ENCODE peak calls at places on chromosomes 6 and 20, in eight cellular contexts. M is A549, L is SK-N-SH, Y is Panc1, E is GM23338, U is HCT116, J is K562, P is GM12878. O is an unnamed sample.

GRCh38 chr6:25404693-25405169 is 125.6 kb downstream of the CARMIL1 start:
- DNase-seq in P (peak), M (no peak), J (no peak), Y (no peak), L (no peak), U (no peak), E (no peak), O (no peak)

GRCh38 chr6:139882977-139883728 is 508.7 kb upstream of the CITED2 start:
- DNase-seq in P (no peak), L (no peak), E (no peak), M (no peak), J (no peak), U (no peak), Y (no peak), O (no peak)

GRCh38 chr20:32474967-32475819 is 109.9 kb downstream of the NOL4L start:
- DNase-seq in U (no peak), P (no peak), Y (no peak), L (peak), J (peak), M (peak), E (peak), O (no peak)

GRCh38 chr20:20495719-20496474 is 128.0 kb downstream of the INSM1 start:
- DNase-seq in E (no peak), L (no peak), P (no peak), J (no peak), U (no peak), M (no peak), Y (no peak), O (no peak)

GRCh38 chr6:30360139-30360538 is 15.2 kb downstream of the RPP21 start:
- DNase-seq in Y (no peak), P (no peak), J (no peak), L (no peak), E (peak), U (no peak), M (no peak), O (no peak)

GRCh38 chr20:37365760-37366638 is 20.1 kb downstream of the SRC start:
- DNase-seq in U (no peak), M (no peak), L (no peak), Y (no peak), P (peak), J (no peak), E (no peak), O (peak)

GRCh38 chr6:12126051-12126450 is 113.9 kb downstream of the HIVEP1 start:
- DNase-seq in L (no peak), Y (no peak), E (no peak), U (no peak), M (no peak), P (no peak), J (no peak), O (no peak)

GRCh38 chr6:146420255-146420654 is 123.4 kb upstream of the RAB32 start:
- DNase-seq in E (no peak), P (no peak), L (no peak), J (no peak), M (no peak), Y (no peak), U (no peak), O (no peak)

GRCh38 chr6:137389150-137389664 is 105.0 kb downstream of the OLIG3 start:
- DNase-seq in E (no peak), M (no peak), U (no peak), Y (no peak), L (no peak), J (peak), P (peak), O (peak)

GRCh38 chr6:41257369-41258195 is 28.9 kb downstream of the TREM1 start:
- DNase-seq in M (no peak), E (no peak), P (no peak), Y (no peak), J (no peak), L (no peak), U (no peak), O (no peak)

GRCh38 chr20:47178851-47179250 is 177.6 kb downstream of the ZMYND8 start:
- DNase-seq in Y (no peak), E (no peak), J (no peak), P (no peak), M (no peak), L (no peak), U (no peak), O (no peak)

GRCh38 chr6:20438462-20439070 is 36.9 kb downstream of the E2F3 start:
- DNase-seq in L (no peak), M (no peak), Y (no peak), P (no peak), U (no peak), E (no peak), J (no peak), O (no peak)

GRCh38 chr6:67615796-67616195 is 1019.3 kb upstream of the ADGRB3 start:
- DNase-seq in M (no peak), L (no peak), U (no peak), J (no peak), Y (no peak), P (no peak), E (no peak), O (no peak)

GRCh38 chr6:41055149-41055548 is 2.1 kb downstream of the APOBEC2 start:
- DNase-seq in M (no peak), J (no peak), E (no peak), Y (no peak), U (no peak), P (no peak), L (no peak), O (no peak)

GRCh38 chr6:15389759-15390723 is 144.2 kb downstream of the JARID2 start:
- DNase-seq in U (peak), L (peak), Y (peak), P (peak), J (peak), E (peak), M (peak), O (no peak)

DNA sequence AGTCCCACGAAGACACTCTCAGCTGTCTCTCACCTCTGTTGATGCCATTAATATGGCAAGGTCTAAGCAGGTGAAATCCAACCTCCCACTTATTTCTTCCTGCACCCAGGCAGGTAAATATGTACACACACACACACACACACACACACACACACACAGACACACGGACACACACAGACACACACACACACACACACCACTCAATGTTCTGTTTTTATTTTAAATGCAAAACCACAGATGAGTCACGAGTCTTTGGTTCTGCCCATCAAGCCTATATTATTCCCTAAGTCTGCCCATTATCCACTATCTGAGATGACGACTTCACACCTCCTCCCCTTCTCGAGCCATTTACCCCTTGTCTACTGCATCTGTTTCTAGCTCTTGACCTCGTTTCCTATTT is 344.7 kb downstream of the CDH26 start:
- DNase-seq in M (no peak), Y (no peak), L (no peak), U (no peak), E (no peak), J (no peak), P (no peak), O (no peak)
- TF ChIP-seq CTCF in M (no peak), Y (no peak), L (no peak), U (no peak), E (no peak), J (no peak), P (no peak), O (no peak)

DNA sequence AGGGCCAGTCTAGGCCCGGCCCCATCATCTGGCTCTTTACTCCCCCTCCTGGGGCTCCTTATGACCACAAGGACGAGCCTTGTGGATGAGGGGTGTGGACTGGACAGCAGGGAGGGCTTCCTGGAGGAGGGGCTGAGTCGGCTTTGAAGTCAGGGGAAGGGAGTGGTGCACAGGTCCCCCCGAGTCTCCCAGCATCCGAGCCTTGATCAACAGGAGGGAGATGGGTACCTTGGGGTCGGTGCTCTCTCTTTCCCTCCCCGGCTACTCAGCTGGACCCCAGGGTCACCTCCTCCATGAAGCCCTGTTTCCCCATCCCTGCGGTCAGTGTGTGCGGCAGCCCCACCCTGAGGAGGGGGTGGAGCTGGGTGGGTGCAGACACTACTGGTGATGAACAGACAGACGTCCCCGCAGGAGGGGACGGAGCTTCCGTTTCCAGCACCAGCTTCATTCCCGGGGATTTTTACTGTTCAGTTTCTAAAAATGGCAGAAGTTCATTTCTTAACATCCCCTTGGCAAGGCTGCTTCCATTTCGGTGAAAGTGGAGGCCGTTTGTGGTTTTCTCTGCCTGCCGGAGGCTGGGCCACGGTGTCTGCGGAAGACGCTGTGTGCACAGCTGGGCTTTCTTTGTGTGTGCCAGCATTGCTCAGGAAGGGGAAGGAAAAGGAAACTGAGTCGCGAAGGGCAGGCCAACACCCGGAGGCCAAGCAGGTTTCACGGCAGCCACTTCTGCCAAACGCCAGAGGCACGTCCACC is 19.6 kb downstream of the NTSR1 start:
- DNase-seq in Y (no peak), L (no peak), E (no peak), J (no peak), M (no peak), U (no peak), P (no peak), O (peak)
- TF ChIP-seq REST in Y (no peak), L (no peak), E (no peak), J (no peak), M (no peak), U (no peak), P (no peak), O (peak)

GRCh38 chr20:10611357-10611756 is 62.4 kb downstream of the JAG1 start:
- DNase-seq in Y (no peak), U (no peak), M (peak), L (peak), P (no peak), J (peak), E (peak), O (no peak)
- TF ChIP-seq CTCF in Y (peak), U (peak), M (peak), L (peak), P (peak), J (peak), E (peak), O (peak)

GRCh38 chr6:32852018-32852843 is 1.3 kb downstream of the TAP1 start:
- DNase-seq in L (no peak), U (no peak), M (no peak), E (peak), P (no peak), J (no peak), Y (no peak), O (no peak)
- TF ChIP-seq REST in L (no peak), U (no peak), M (no peak), E (no peak), P (no peak), J (no peak), Y (no peak), O (no peak)